ENCODE peak calls at places on chromosome 15, in ten cellular contexts. R, Q, Z, V, W, N, H, L, P and A are unnamed samples.

GRCh38 chr15:37045241-37045640 is 55.1 kb downstream of the MEIS2 start:
- DNase-seq in H (no peak), P (no peak), W (no peak), L (no peak), Z (no peak), V (no peak), Q (no peak), N (no peak), R (no peak), A (no peak)

GRCh38 chr15:94083467-94083991 is 147.8 kb upstream of the MCTP2 start:
- DNase-seq in Z (no peak), L (peak; percentile 15), Q (no peak), P (no peak), N (peak; percentile 19), R (no peak), W (peak; percentile 64), H (peak; percentile 60), V (peak; percentile 38), A (no peak)

GRCh38 chr15:82936966-82937647 is 15.4 kb downstream of the HOMER2 start:
- DNase-seq in P (no peak), H (no peak), Z (no peak), R (no peak), L (no peak), W (peak; percentile 39), Q (no peak), N (no peak), V (no peak), A (no peak)

GRCh38 chr15:87591042-87591441 is 665.5 kb downstream of the NTRK3 start:
- DNase-seq in W (no peak), P (no peak), Q (no peak), R (no peak), N (no peak), Z (no peak), L (no peak), H (no peak), V (no peak), A (no peak)

GRCh38 chr15:43209059-43209824 is 11.6 kb downstream of the EPB42 start:
- DNase-seq in W (no peak), V (no peak), R (no peak), N (no peak), Z (no peak), H (peak; percentile 36), Q (peak; percentile 49), P (no peak), L (peak; percentile 33), A (no peak)

GRCh38 chr15:95596487-95596886 is 734.0 kb upstream of the NR2F2 start:
- DNase-seq in H (no peak), N (no peak), W (no peak), L (no peak), R (no peak), Q (no peak), Z (peak; percentile 1), P (no peak), V (no peak), A (peak; percentile 63)

GRCh38 chr15:56767315-56767714 is 34.0 kb upstream of the ZNF280D start:
- DNase-seq in H (peak; percentile 51), P (no peak), Z (no peak), N (no peak), R (no peak), V (no peak), Q (no peak), W (no peak), L (no peak), A (no peak)

GRCh38 chr15:58777107-58777506 is 6.0 kb downstream of the MINDY2 start:
- DNase-seq in H (no peak), R (no peak), Q (no peak), W (no peak), V (no peak), Z (peak; percentile 57), N (no peak), P (no peak), L (no peak), A (no peak)

GRCh38 chr15:92510163-92510882 is 116.6 kb downstream of the ST8SIA2 start:
- DNase-seq in H (no peak), Z (no peak), W (peak; percentile 10), N (no peak), R (no peak), L (peak; percentile 17), V (no peak), Q (no peak), P (no peak), A (no peak)

GRCh38 chr15:92634641-92635272 is 20.8 kb downstream of the FAM174B start:
- DNase-seq in H (no peak), R (no peak), Q (no peak), Z (no peak), V (no peak), N (no peak), W (no peak), L (no peak), P (no peak), A (no peak)

GRCh38 chr15:67156426-67156825 is 91.0 kb downstream of the SMAD3 start:
- DNase-seq in W (no peak), V (no peak), L (no peak), H (no peak), R (no peak), Z (no peak), Q (no peak), N (no peak), P (no peak), A (no peak)

GRCh38 chr15:58361291-58361759 is 70.5 kb upstream of the LIPC start:
- DNase-seq in Q (no peak), N (no peak), Z (no peak), P (no peak), W (peak; percentile 12), V (peak; percentile 95), R (no peak), H (peak; percentile 91), L (peak; percentile 54), A (no peak)

GRCh38 chr15:27059610-27060202 is 88.7 kb downstream of the GABRG3 start:
- DNase-seq in V (no peak), P (no peak), W (peak; percentile 33), R (no peak), N (no peak), L (peak; percentile 76), Z (peak; percentile 15), H (peak; percentile 35), Q (no peak), A (peak; percentile 61)

GRCh38 chr15:90345859-90346258 is 6.2 kb upstream of the ZNF774 start:
- DNase-seq in P (no peak), N (no peak), L (no peak), W (no peak), V (no peak), H (no peak), R (no peak), Q (peak; percentile 9), Z (no peak), A (no peak)

GRCh38 chr15:79900087-79900486 is 3.3 kb upstream of the MTHFS start:
- DNase-seq in L (no peak), R (no peak), Q (no peak), P (no peak), H (no peak), W (no peak), Z (no peak), V (no peak), N (no peak), A (no peak)

GRCh38 chr15:37007301-37007700 is 93.0 kb downstream of the MEIS2 start:
- DNase-seq in V (no peak), R (no peak), Z (no peak), W (no peak), Q (no peak), P (no peak), L (no peak), H (no peak), N (no peak), A (no peak)

GRCh38 chr15:31329640-31330010 is 3.0 kb downstream of the KLF13 start:
- DNase-seq in R (no peak), Z (no peak), N (no peak), H (no peak), V (no peak), L (no peak), W (no peak), P (no peak), Q (no peak), A (no peak)

GRCh38 chr15:33132722-33133345 is 61.7 kb downstream of the FMN1 start:
- DNase-seq in Z (peak; percentile 31), N (peak; percentile 33), W (peak; percentile 70), L (peak; percentile 73), R (no peak), H (peak; percentile 87), V (peak; percentile 33), Q (no peak), P (no peak), A (no peak)
- TF ChIP-seq CTCF in Z (peak; percentile 41), N (peak; percentile 64), W (peak; percentile 84), L (peak; percentile 76), R (peak; percentile 40), H (peak; percentile 86), V (peak; percentile 88), Q (no peak), P (peak; percentile 39), A (peak; percentile 51)

GRCh38 chr15:75201609-75202250 is at the start of gene C15orf39:
- DNase-seq in P (peak; percentile 79), R (peak; percentile 76), N (peak; percentile 78), Q (peak; percentile 81), Z (peak; percentile 92), L (peak; percentile 92), V (peak; percentile 17), H (peak; percentile 64), W (peak; percentile 27), A (peak; percentile 79)
- TF ChIP-seq CTCF in P (peak; percentile 97), R (peak; percentile 93), N (peak; percentile 90), Q (peak; percentile 87), Z (peak; percentile 76), L (peak; percentile 71), V (peak; percentile 41), H (peak; percentile 39), W (peak; percentile 58), A (peak; percentile 98)

GRCh38 chr15:70907784-70908471 is 15.3 kb downstream of the LRRC49 start:
- DNase-seq in H (no peak), Q (no peak), R (no peak), P (no peak), V (no peak), W (no peak), Z (no peak), L (no peak), N (no peak), A (no peak)
- TF ChIP-seq CTCF in H (peak; percentile 21), Q (no peak), R (no peak), P (no peak), V (peak; percentile 26), W (peak; percentile 49), Z (peak; percentile 23), L (no peak), N (no peak), A (peak; percentile 61)

GRCh38 chr15:75760689-75761435 is 48.2 kb upstream of the CSPG4 start:
- DNase-seq in R (no peak), Z (no peak), L (no peak), P (no peak), W (no peak), N (no peak), V (no peak), Q (peak; percentile 31), H (no peak), A (no peak)

GRCh38 chr15:75761446-75762356 is 49.1 kb upstream of the CSPG4 start:
- DNase-seq in R (no peak), Q (peak; percentile 51), W (no peak), P (no peak), V (no peak), Z (no peak), H (no peak), L (no peak), N (no peak), A (no peak)

GRCh38 chr15:75753145-75753544 is 40.5 kb upstream of the CSPG4 start:
- DNase-seq in N (no peak), W (no peak), H (no peak), P (no peak), R (no peak), V (no peak), Q (peak; percentile 49), Z (no peak), L (no peak), A (no peak)

GRCh38 chr15:75763137-75763611 is 50.5 kb upstream of the CSPG4 start:
- DNase-seq in H (no peak), Q (peak; percentile 43), R (no peak), N (no peak), L (no peak), Z (no peak), V (no peak), P (no peak), W (no peak), A (no peak)

GRCh38 chr15:75758071-75758872 is 45.6 kb upstream of the CSPG4 start:
- DNase-seq in R (peak; percentile 90), Z (peak; percentile 88), V (peak; percentile 35), N (peak; percentile 93), L (peak; percentile 95), P (peak; percentile 92), W (peak; percentile 80), H (peak; percentile 85), Q (peak; percentile 92), A (peak; percentile 84)
- TF ChIP-seq CTCF in R (peak; percentile 8), Z (no peak), V (peak; percentile 44), N (peak; percentile 29), L (peak; percentile 36), P (no peak), W (peak; percentile 46), H (peak; percentile 45), Q (no peak), A (no peak)